ENCODE peak calls at places on chromosomes 2 and 18, in seven cellular contexts. One of them, this sample, is unnamed.

GRCh38 chr18:46199515-46200147 is 95.4 kb downstream of the HAUS1 start:
- DNase-seq in GM12878: no peak
- DNase-seq in IMR-90: peak; percentile 86
- DNase-seq in right lobe of liver: no peak
- DNase-seq in endothelial cell of umbilical vein: peak; percentile 47
- DNase-seq in H1: no peak
- DNase-seq in adrenal gland: no peak
- DNase-seq in this sample: no peak

GRCh38 chr2:226782092-226782713 is 17.4 kb downstream of the IRS1 start:
- DNase-seq in GM12878: no peak
- DNase-seq in IMR-90: peak; percentile 87
- DNase-seq in right lobe of liver: no peak
- DNase-seq in endothelial cell of umbilical vein: no peak
- DNase-seq in H1: no peak
- DNase-seq in adrenal gland: no peak
- DNase-seq in this sample: no peak

GRCh38 chr18:37438417-37439180 is 127.0 kb downstream of the CELF4 start:
- DNase-seq in GM12878: no peak
- DNase-seq in IMR-90: no peak
- DNase-seq in right lobe of liver: no peak
- DNase-seq in endothelial cell of umbilical vein: no peak
- DNase-seq in H1: no peak
- DNase-seq in adrenal gland: no peak
- DNase-seq in this sample: no peak

GRCh38 chr2:197378494-197378972 is 56.3 kb downstream of the SF3B1 start:
- DNase-seq in GM12878: no peak
- DNase-seq in IMR-90: peak; percentile 44
- DNase-seq in right lobe of liver: no peak
- DNase-seq in endothelial cell of umbilical vein: peak; percentile 36
- DNase-seq in H1: peak; percentile 70
- DNase-seq in adrenal gland: peak; percentile 29
- DNase-seq in this sample: no peak

GRCh38 chr2:126154256-126154655 is 501.7 kb upstream of the GYPC start:
- DNase-seq in GM12878: no peak
- DNase-seq in IMR-90: no peak
- DNase-seq in right lobe of liver: no peak
- DNase-seq in endothelial cell of umbilical vein: no peak
- DNase-seq in H1: no peak
- DNase-seq in adrenal gland: no peak
- DNase-seq in this sample: no peak

GRCh38 chr2:101446869-101447268 is 28.0 kb downstream of the RFX8 start:
- DNase-seq in GM12878: no peak
- DNase-seq in IMR-90: peak; percentile 93
- DNase-seq in right lobe of liver: no peak
- DNase-seq in endothelial cell of umbilical vein: no peak
- DNase-seq in H1: no peak
- DNase-seq in adrenal gland: no peak
- DNase-seq in this sample: no peak

GRCh38 chr2:11071207-11071606 is 84.1 kb upstream of the SLC66A3 start:
- DNase-seq in GM12878: no peak
- DNase-seq in IMR-90: peak; percentile 20
- DNase-seq in right lobe of liver: no peak
- DNase-seq in endothelial cell of umbilical vein: no peak
- DNase-seq in H1: peak; percentile 46
- DNase-seq in adrenal gland: no peak
- DNase-seq in this sample: no peak

GRCh38 chr2:1929962-1930361 is 185.6 kb upstream of the PXDN start:
- DNase-seq in GM12878: no peak
- DNase-seq in IMR-90: no peak
- DNase-seq in right lobe of liver: no peak
- DNase-seq in endothelial cell of umbilical vein: no peak
- DNase-seq in H1: no peak
- DNase-seq in adrenal gland: no peak
- DNase-seq in this sample: no peak

GRCh38 chr2:62270728-62271127 is 74.8 kb downstream of the B3GNT2 start:
- DNase-seq in GM12878: no peak
- DNase-seq in IMR-90: peak; percentile 11
- DNase-seq in right lobe of liver: peak; percentile 70
- DNase-seq in endothelial cell of umbilical vein: peak; percentile 61
- DNase-seq in H1: no peak
- DNase-seq in adrenal gland: peak; percentile 40
- DNase-seq in this sample: no peak

GRCh38 chr2:237806334-237806733 is 7.8 kb downstream of the RBM44 start:
- DNase-seq in GM12878: no peak
- DNase-seq in IMR-90: peak; percentile 50
- DNase-seq in right lobe of liver: no peak
- DNase-seq in endothelial cell of umbilical vein: peak; percentile 26
- DNase-seq in H1: no peak
- DNase-seq in adrenal gland: no peak
- DNase-seq in this sample: no peak

GRCh38 chr2:190100298-190100697 is 37.8 kb upstream of the MSTN start:
- DNase-seq in GM12878: no peak
- DNase-seq in IMR-90: no peak
- DNase-seq in right lobe of liver: no peak
- DNase-seq in endothelial cell of umbilical vein: no peak
- DNase-seq in H1: no peak
- DNase-seq in adrenal gland: no peak
- DNase-seq in this sample: no peak

GRCh38 chr2:127293386-127293757 is 572 bp downstream of the ERCC3 start:
- DNase-seq in GM12878: no peak
- DNase-seq in IMR-90: no peak
- DNase-seq in right lobe of liver: no peak
- DNase-seq in endothelial cell of umbilical vein: no peak
- DNase-seq in H1: no peak
- DNase-seq in adrenal gland: no peak
- DNase-seq in this sample: no peak

GRCh38 chr2:240396623-240397541 is 38.6 kb upstream of the GPC1 start:
- DNase-seq in GM12878: no peak
- DNase-seq in IMR-90: no peak
- DNase-seq in right lobe of liver: no peak
- DNase-seq in endothelial cell of umbilical vein: no peak
- DNase-seq in H1: no peak
- DNase-seq in adrenal gland: no peak
- DNase-seq in this sample: no peak

GRCh38 chr2:200913654-200914053 is 24.5 kb downstream of the NIF3L1 start:
- DNase-seq in GM12878: no peak
- DNase-seq in IMR-90: peak; percentile 76
- DNase-seq in right lobe of liver: no peak
- DNase-seq in endothelial cell of umbilical vein: no peak
- DNase-seq in H1: no peak
- DNase-seq in adrenal gland: no peak
- DNase-seq in this sample: no peak

GRCh38 chr2:56671973-56672569 is 488.3 kb downstream of the CCDC85A start:
- DNase-seq in GM12878: no peak
- DNase-seq in IMR-90: no peak
- DNase-seq in right lobe of liver: no peak
- DNase-seq in endothelial cell of umbilical vein: no peak
- DNase-seq in H1: no peak
- DNase-seq in adrenal gland: no peak
- DNase-seq in this sample: no peak

GRCh38 chr2:189128961-189129360 is 50.6 kb downstream of the COL5A2 start:
- DNase-seq in GM12878: no peak
- DNase-seq in IMR-90: no peak
- DNase-seq in right lobe of liver: no peak
- DNase-seq in endothelial cell of umbilical vein: no peak
- DNase-seq in H1: no peak
- DNase-seq in adrenal gland: no peak
- DNase-seq in this sample: no peak

GRCh38 chr18:54880706-54881105 is 52.4 kb downstream of the RAB27B start:
- DNase-seq in GM12878: no peak
- DNase-seq in IMR-90: peak; percentile 79
- DNase-seq in right lobe of liver: no peak
- DNase-seq in endothelial cell of umbilical vein: no peak
- DNase-seq in H1: no peak
- DNase-seq in adrenal gland: no peak
- DNase-seq in this sample: no peak

GRCh38 chr18:35511833-35512232 is 14.1 kb upstream of the INO80C start:
- DNase-seq in GM12878: no peak
- DNase-seq in IMR-90: no peak
- DNase-seq in right lobe of liver: no peak
- DNase-seq in endothelial cell of umbilical vein: no peak
- DNase-seq in H1: peak; percentile 41
- DNase-seq in adrenal gland: no peak
- DNase-seq in this sample: no peak
- TF ChIP-seq CTCF in GM12878: peak; percentile 18
- TF ChIP-seq CTCF in IMR-90: no peak
- TF ChIP-seq CTCF in right lobe of liver: peak; percentile 70
- TF ChIP-seq CTCF in endothelial cell of umbilical vein: no peak
- TF ChIP-seq CTCF in H1: peak; percentile 56
- TF ChIP-seq CTCF in adrenal gland: no peak
- TF ChIP-seq CTCF in this sample: no peak

GRCh38 chr18:76494181-76494540 is 881 bp downstream of the ZNF516 start:
- DNase-seq in GM12878: no peak
- DNase-seq in IMR-90: peak; percentile 43
- DNase-seq in right lobe of liver: peak; percentile 50
- DNase-seq in endothelial cell of umbilical vein: no peak
- DNase-seq in H1: no peak
- DNase-seq in adrenal gland: peak; percentile 42
- DNase-seq in this sample: no peak

GRCh38 chr18:76498064-76498463 is 3.0 kb upstream of the ZNF516 start:
- DNase-seq in GM12878: no peak
- DNase-seq in IMR-90: no peak
- DNase-seq in right lobe of liver: no peak
- DNase-seq in endothelial cell of umbilical vein: no peak
- DNase-seq in H1: no peak
- DNase-seq in adrenal gland: no peak
- DNase-seq in this sample: no peak

GRCh38 chr18:76495435-76496199 is 575 bp upstream of the ZNF516 start:
- DNase-seq in GM12878: no peak
- DNase-seq in IMR-90: peak; percentile 65
- DNase-seq in right lobe of liver: peak; percentile 56
- DNase-seq in endothelial cell of umbilical vein: no peak
- DNase-seq in H1: peak; percentile 81
- DNase-seq in adrenal gland: peak; percentile 81
- DNase-seq in this sample: no peak

GRCh38 chr18:76494541-76495403 is at the start of gene ZNF516:
- DNase-seq in GM12878: no peak
- DNase-seq in IMR-90: peak; percentile 34
- DNase-seq in right lobe of liver: peak; percentile 62
- DNase-seq in endothelial cell of umbilical vein: no peak
- DNase-seq in H1: no peak
- DNase-seq in adrenal gland: peak; percentile 33
- DNase-seq in this sample: peak; percentile 77

GRCh38 chr18:76496200-76496890 is 1.3 kb upstream of the ZNF516 start:
- DNase-seq in GM12878: no peak
- DNase-seq in IMR-90: peak; percentile 74
- DNase-seq in right lobe of liver: peak; percentile 70
- DNase-seq in endothelial cell of umbilical vein: no peak
- DNase-seq in H1: peak; percentile 80
- DNase-seq in adrenal gland: peak; percentile 81
- DNase-seq in this sample: peak; percentile 90
- TF ChIP-seq POLR2A in GM12878: peak; percentile 55
- TF ChIP-seq POLR2A in IMR-90: no peak
- TF ChIP-seq POLR2A in right lobe of liver: peak; percentile 27
- TF ChIP-seq POLR2A in endothelial cell of umbilical vein: no peak
- TF ChIP-seq POLR2A in H1: peak; percentile 70
- TF ChIP-seq POLR2A in adrenal gland: no peak
- TF ChIP-seq POLR2A in this sample: no peak

GRCh38 chr2:96527990-96528679 is 8.4 kb upstream of the ARID5A start:
- DNase-seq in GM12878: peak; percentile 72
- DNase-seq in IMR-90: peak; percentile 60
- DNase-seq in right lobe of liver: peak; percentile 57
- DNase-seq in endothelial cell of umbilical vein: peak; percentile 75
- DNase-seq in H1: no peak
- DNase-seq in adrenal gland: peak; percentile 46
- DNase-seq in this sample: no peak
- H3K27ac ChIP-seq in GM12878: peak overlapping the region; percentile 72
- H3K27ac ChIP-seq in IMR-90: peak overlapping the region; percentile 46
- H3K27ac ChIP-seq in right lobe of liver: no peak overlapping the region
- H3K27ac ChIP-seq in endothelial cell of umbilical vein: peak overlapping the region; percentile 77
- H3K27ac ChIP-seq in H1: no peak overlapping the region
- H3K27ac ChIP-seq in adrenal gland: no peak overlapping the region
- H3K27ac ChIP-seq in this sample: peak overlapping the region; percentile 80

GRCh38 chr2:177874678-177875077 is 197.9 kb downstream of the PDE11A start:
- DNase-seq in GM12878: no peak
- DNase-seq in IMR-90: no peak
- DNase-seq in right lobe of liver: no peak
- DNase-seq in endothelial cell of umbilical vein: no peak
- DNase-seq in H1: no peak
- DNase-seq in adrenal gland: no peak
- DNase-seq in this sample: no peak
- TF ChIP-seq CTCF in GM12878: no peak
- TF ChIP-seq CTCF in IMR-90: no peak
- TF ChIP-seq CTCF in right lobe of liver: no peak
- TF ChIP-seq CTCF in endothelial cell of umbilical vein: no peak
- TF ChIP-seq CTCF in H1: no peak
- TF ChIP-seq CTCF in adrenal gland: no peak
- TF ChIP-seq CTCF in this sample: no peak

DNA sequence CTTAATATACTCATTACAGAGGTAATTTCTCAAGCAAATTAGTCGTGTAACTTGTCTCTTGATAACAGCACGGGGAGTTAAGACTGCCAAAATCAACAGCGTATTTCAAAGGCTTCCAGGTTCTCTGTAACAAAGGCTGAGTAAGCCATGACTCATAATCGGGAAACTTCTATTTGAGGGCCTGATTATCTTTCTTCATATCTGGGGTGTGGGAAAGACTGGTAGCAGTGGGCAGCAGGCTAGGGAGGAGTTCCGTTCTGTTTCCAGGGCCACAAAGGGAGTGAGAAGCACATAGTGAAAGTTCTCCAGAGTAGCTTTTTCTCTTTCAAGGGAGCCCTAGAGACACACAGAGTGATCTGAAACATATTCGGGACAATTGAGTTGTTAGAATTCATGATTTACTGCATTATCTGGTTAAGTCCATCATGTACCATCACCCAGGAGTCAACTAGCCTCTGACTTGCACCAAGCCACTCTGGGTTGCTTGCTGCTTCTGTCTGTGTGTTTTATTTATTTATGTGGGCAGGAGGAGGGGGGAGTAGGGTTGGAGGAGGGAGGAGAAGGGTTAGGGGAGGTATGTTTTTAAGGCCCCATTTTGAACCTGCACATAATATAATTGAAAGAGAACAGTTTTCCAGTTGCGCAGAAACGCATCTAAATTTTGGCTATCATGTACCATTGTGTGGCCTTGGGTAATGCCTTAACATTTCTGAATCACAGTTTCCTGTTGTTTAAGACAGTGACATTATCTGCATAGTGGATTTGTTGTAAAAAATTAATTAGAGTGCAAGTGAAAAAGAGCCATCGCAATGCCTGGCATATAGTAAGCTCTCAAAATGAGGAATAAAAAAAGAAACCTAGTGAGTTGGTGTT is 80.5 kb upstream of the ITPRID2 start:
- DNase-seq in GM12878: no peak
- DNase-seq in IMR-90: peak; percentile 93
- DNase-seq in right lobe of liver: no peak
- DNase-seq in endothelial cell of umbilical vein: peak; percentile 99
- DNase-seq in H1: no peak
- DNase-seq in adrenal gland: peak; percentile 75
- DNase-seq in this sample: no peak
- TF ChIP-seq POLR2A in GM12878: no peak
- TF ChIP-seq POLR2A in IMR-90: no peak
- TF ChIP-seq POLR2A in right lobe of liver: no peak
- TF ChIP-seq POLR2A in endothelial cell of umbilical vein: peak; percentile 61
- TF ChIP-seq POLR2A in H1: no peak
- TF ChIP-seq POLR2A in adrenal gland: no peak
- TF ChIP-seq POLR2A in this sample: no peak